ENCODE peak calls at places on chromosomes 13 and 19, in seven cellular contexts. A is stimulated activated CD4-positive, alpha-beta T cell treated with anti-CD3 and anti-CD28 coated beads, Interleukin-15, amount 100 ng/mL, for 48 hours; R is psoas muscle; L is pulmonary artery endothelial cell; C is kidney tubule cell; I is immature natural killer cell; E is GM18507. N is an unnamed sample.

GRCh38 chr19:41030651-41031050 is 39.6 kb downstream of the CYP2B6 start:
- DNase-seq in E (no peak), R (no peak), I (no peak), A (no peak), L (no peak), C (no peak), N (no peak)

GRCh38 chr13:65829241-65830008 is 1400.7 kb downstream of the PCDH9 start:
- DNase-seq in L (no peak), I (no peak), C (no peak), E (no peak), A (no peak), R (no peak), N (no peak)

GRCh38 chr13:112575680-112576079 is 12.3 kb downstream of the TUBGCP3 start:
- DNase-seq in E (no peak), L (no peak), C (peak), A (no peak), R (no peak), I (no peak), N (no peak)

GRCh38 chr19:8517551-8518442 is 3.8 kb upstream of the ZNF414 start:
- DNase-seq in L (no peak), E (no peak), R (no peak), C (no peak), A (no peak), I (peak), N (no peak)

GRCh38 chr13:113407531-113408393 is 43.8 kb upstream of the GRTP1 start:
- DNase-seq in L (no peak), C (no peak), R (no peak), A (no peak), E (no peak), I (no peak), N (no peak)

GRCh38 chr19:33740811-33741396 is 55.8 kb upstream of the KCTD15 start:
- DNase-seq in R (no peak), L (no peak), C (peak), I (no peak), E (no peak), A (no peak), N (no peak)

GRCh38 chr13:31965361-31966066 is 66.1 kb upstream of the FRY start:
- DNase-seq in R (no peak), C (peak), A (no peak), I (no peak), E (peak), L (no peak), N (no peak)

GRCh38 chr19:39180749-39181148 is 16.0 kb upstream of the NCCRP1 start:
- DNase-seq in R (no peak), L (no peak), C (no peak), A (no peak), I (no peak), E (no peak), N (no peak)

GRCh38 chr19:928471-929259 is 2.8 kb downstream of the ARID3A start:
- DNase-seq in C (no peak), A (no peak), E (no peak), R (no peak), I (no peak), L (no peak), N (no peak)

GRCh38 chr19:18418725-18419194 is 438 bp upstream of the SSBP4 start:
- DNase-seq in E (no peak), L (no peak), C (no peak), A (no peak), I (peak), R (peak), N (no peak)

GRCh38 chr19:1987197-1988187 is 28.0 kb downstream of the BTBD2 start:
- DNase-seq in L (no peak), I (no peak), E (no peak), A (no peak), C (no peak), R (no peak), N (no peak)

GRCh38 chr19:35269425-35270117 is 809 bp downstream of the USF2 start:
- DNase-seq in E (peak), C (peak), R (peak), I (peak), A (peak), L (peak), N (peak)

GRCh38 chr19:1265611-1266115 is 3.5 kb upstream of the CIRBP start:
- DNase-seq in R (peak), C (peak), I (peak), A (no peak), E (no peak), L (no peak), N (no peak)

GRCh38 chr19:35048911-35049411 is 7.4 kb downstream of the HPN start:
- DNase-seq in I (no peak), R (peak), A (no peak), L (no peak), C (no peak), E (no peak), N (no peak)

GRCh38 chr13:113762075-113762474 is 3.0 kb downstream of the TMEM255B start:
- DNase-seq in E (no peak), A (no peak), I (no peak), L (no peak), C (no peak), R (no peak), N (no peak)

GRCh38 chr13:21670006-21670882 is 629 bp upstream of the FGF9 start:
- DNase-seq in A (no peak), R (peak), C (peak), L (no peak), E (no peak), I (peak), N (no peak)

GRCh38 chr19:292281-292884 is 1.2 kb upstream of the PLPP2 start:
- DNase-seq in A (no peak), I (no peak), R (no peak), L (no peak), C (no peak), E (no peak), N (no peak)

GRCh38 chr13:42728507-42729180 is 52.7 kb upstream of the FAM216B start:
- DNase-seq in R (no peak), C (no peak), I (no peak), A (no peak), E (no peak), L (no peak), N (no peak)

GRCh38 chr13:75636339-75637095 is 387 bp downstream of the LMO7 start:
- DNase-seq in E (peak), L (no peak), C (peak), A (peak), I (no peak), R (peak), N (peak)

GRCh38 chr19:5154129-5154798 is 185.4 kb downstream of the KDM4B start:
- DNase-seq in I (peak), R (no peak), A (no peak), C (peak), L (no peak), E (no peak), N (peak)

GRCh38 chr19:4043410-4043809 is 23.3 kb downstream of the ZBTB7A start:
- DNase-seq in L (no peak), R (no peak), E (no peak), A (no peak), I (no peak), C (no peak), N (no peak)

GRCh38 chr13:31134055-31134711 is 27.5 kb downstream of the HSPH1 start:
- DNase-seq in C (no peak), A (no peak), R (no peak), E (no peak), I (no peak), L (no peak), N (no peak)

GRCh38 chr13:105442040-105442439 is 1093.4 kb downstream of the EFNB2 start:
- DNase-seq in A (no peak), L (no peak), E (no peak), I (no peak), R (no peak), C (no peak), N (no peak)

GRCh38 chr13:31890946-31891345 is 140.6 kb upstream of the FRY start:
- DNase-seq in I (no peak), E (no peak), L (no peak), C (peak), A (no peak), R (no peak), N (no peak)

GRCh38 chr13:43698743-43699142 is 88.0 kb downstream of the ENOX1 start:
- DNase-seq in A (no peak), R (no peak), E (no peak), L (no peak), C (no peak), I (no peak), N (no peak)

GRCh38 chr19:14369399-14370168 is 11.7 kb upstream of the ADGRE5 start:
- DNase-seq in L (no peak), C (no peak), E (no peak), R (no peak), I (peak), A (peak), N (no peak)

GRCh38 chr19:47168065-47168464 is 37.4 kb downstream of the SAE1 start:
- DNase-seq in I (no peak), L (no peak), R (no peak), C (no peak), E (no peak), A (no peak), N (no peak)

N was measured in GM19239.